ENCODE peak calls at places on chromosomes 2 and 18, in eight cellular contexts. K, V, P, I, N, A, M and R are unnamed samples.

GRCh38 chr2:200159366-200159720 is 147.2 kb upstream of the SPATS2L start:
- DNase-seq in P (no peak), K (no peak), V (no peak), I (peak), A (no peak), N (no peak), M (no peak), R (no peak)

GRCh38 chr2:73107211-73107926 is 5.4 kb downstream of the RAB11FIP5 start:
- DNase-seq in A (no peak), V (no peak), I (no peak), N (no peak), P (no peak), K (peak), M (no peak), R (no peak)

GRCh38 chr18:27954226-27954625 is 222.7 kb downstream of the CDH2 start:
- DNase-seq in K (no peak), A (no peak), I (peak), N (no peak), M (no peak), P (no peak), V (no peak), R (peak)

GRCh38 chr18:64017870-64018269 is 48.0 kb downstream of the SERPINB8 start:
- DNase-seq in A (no peak), M (no peak), K (peak), V (no peak), N (peak), I (peak), P (peak), R (peak)

GRCh38 chr2:240392948-240393830 is 42.3 kb upstream of the GPC1 start:
- DNase-seq in M (no peak), I (no peak), N (no peak), A (no peak), V (no peak), P (no peak), K (no peak), R (no peak)

GRCh38 chr2:168119519-168120141 is 127.8 kb downstream of the STK39 start:
- DNase-seq in I (peak), A (peak), M (no peak), N (peak), K (peak), V (no peak), P (peak), R (peak)

GRCh38 chr2:128735296-128735960 is 416.8 kb upstream of the HS6ST1 start:
- DNase-seq in A (no peak), K (peak), I (no peak), V (no peak), P (no peak), M (no peak), N (no peak), R (no peak)

GRCh38 chr2:114661926-114662670 is 219.7 kb downstream of the DPP10 start:
- DNase-seq in I (no peak), A (no peak), K (no peak), V (no peak), M (no peak), N (peak), P (peak), R (peak)

GRCh38 chr2:167570370-167570769 is 677.0 kb downstream of the STK39 start:
- DNase-seq in K (no peak), A (no peak), V (no peak), I (no peak), M (no peak), N (no peak), P (no peak), R (no peak)

GRCh38 chr18:79801641-79802040 is 3.9 kb downstream of the KCNG2 start:
- DNase-seq in P (no peak), M (no peak), V (no peak), K (no peak), N (no peak), A (no peak), I (no peak), R (no peak)

GRCh38 chr2:202135111-202135874 is 62.2 kb downstream of the KIAA2012 start:
- DNase-seq in V (no peak), M (no peak), P (no peak), I (peak), N (no peak), K (no peak), A (peak), R (no peak)

GRCh38 chr18:48804856-48805610 is 145.7 kb downstream of the SMAD7 start:
- DNase-seq in V (no peak), I (no peak), N (no peak), A (no peak), P (no peak), K (no peak), M (no peak), R (no peak)

GRCh38 chr2:156982615-156983014 is 274.9 kb upstream of the GALNT5 start:
- DNase-seq in V (no peak), P (no peak), N (no peak), I (no peak), K (no peak), M (no peak), A (no peak), R (no peak)

GRCh38 chr2:235314371-235314915 is 179.4 kb upstream of the AGAP1 start:
- DNase-seq in I (no peak), A (no peak), M (no peak), N (no peak), K (no peak), P (no peak), V (peak), R (peak)

GRCh38 chr18:4994710-4995109 is 202.3 kb downstream of the AKAIN1 start:
- DNase-seq in P (no peak), K (no peak), M (no peak), V (no peak), N (no peak), A (no peak), I (no peak), R (no peak)

GRCh38 chr18:49076767-49077166 is 126.0 kb upstream of the SMAD7 start:
- DNase-seq in P (no peak), V (no peak), M (no peak), A (no peak), K (no peak), N (no peak), I (no peak), R (no peak)

GRCh38 chr18:12377556-12378553 is 828 bp upstream of the AFG3L2 start:
- DNase-seq in V (no peak), I (no peak), P (peak), K (peak), A (peak), M (no peak), N (no peak), R (peak)

GRCh38 chr2:30361751-30362394 is 85.2 kb upstream of the LCLAT1 start:
- DNase-seq in K (no peak), M (no peak), V (no peak), I (peak), N (no peak), P (no peak), A (no peak), R (no peak)

GRCh38 chr2:240735476-240735875 is 43.8 kb downstream of the AQP12A start:
- DNase-seq in V (no peak), A (no peak), M (no peak), P (no peak), K (no peak), I (no peak), N (no peak), R (no peak)

GRCh38 chr2:95269036-95269680 is 5.1 kb upstream of the PROM2 start:
- DNase-seq in I (no peak), P (no peak), N (no peak), K (no peak), M (no peak), V (no peak), A (no peak), R (no peak)

GRCh38 chr2:236028066-236028465 is 140.1 kb downstream of the GBX2 start:
- DNase-seq in V (no peak), I (no peak), A (no peak), K (no peak), M (no peak), P (no peak), N (no peak), R (no peak)

GRCh38 chr18:47036927-47037605 is 1.6 kb upstream of the ELOA2 start:
- DNase-seq in N (no peak), V (no peak), A (no peak), P (no peak), M (no peak), K (no peak), I (no peak), R (no peak)